ENCODE peak calls at places on chromosome 16, in four cellular contexts. One of them, this sample, is unnamed.

GRCh38 chr16:53865492-53865863 is 161.5 kb downstream of the FTO start:
- DNase-seq in stomach: no peak
- DNase-seq in MG63: no peak
- DNase-seq in coronary artery: no peak
- DNase-seq in this sample: peak

GRCh38 chr16:87800497-87800896 is 34.7 kb upstream of the KLHDC4 start:
- DNase-seq in stomach: no peak
- DNase-seq in MG63: no peak
- DNase-seq in coronary artery: no peak
- DNase-seq in this sample: no peak

GRCh38 chr16:27195941-27196595 is 7.3 kb upstream of the KDM8 start:
- DNase-seq in MG63: no peak
- DNase-seq in coronary artery: no peak
- DNase-seq in stomach: no peak
- DNase-seq in this sample: no peak

GRCh38 chr16:89686520-89687091 is at the start of gene CDK10:
- DNase-seq in MG63: peak
- DNase-seq in coronary artery: peak
- DNase-seq in stomach: peak
- DNase-seq in this sample: peak

GRCh38 chr16:12214509-12214908 is 238.0 kb downstream of the SNX29 start:
- DNase-seq in coronary artery: no peak
- DNase-seq in stomach: no peak
- DNase-seq in MG63: no peak
- DNase-seq in this sample: no peak

GRCh38 chr16:15879255-15879804 is 9.1 kb downstream of the CEP20 start:
- DNase-seq in stomach: no peak
- DNase-seq in coronary artery: no peak
- DNase-seq in MG63: peak
- DNase-seq in this sample: no peak

GRCh38 chr16:57167951-57168350 is 17.9 kb downstream of the PSME3IP1 start:
- DNase-seq in MG63: no peak
- DNase-seq in stomach: no peak
- DNase-seq in coronary artery: no peak
- DNase-seq in this sample: peak

GRCh38 chr16:49986351-49987124 is 38.5 kb upstream of the CNEP1R1 start:
- DNase-seq in coronary artery: no peak
- DNase-seq in MG63: peak
- DNase-seq in stomach: peak
- DNase-seq in this sample: no peak

GRCh38 chr16:15658149-15658548 is 8.1 kb downstream of the NDE1 start:
- DNase-seq in stomach: no peak
- DNase-seq in MG63: no peak
- DNase-seq in coronary artery: no peak
- DNase-seq in this sample: peak

GRCh38 chr16:50683689-50684374 is 2.7 kb upstream of the SNX20 start:
- DNase-seq in coronary artery: no peak
- DNase-seq in stomach: peak
- DNase-seq in MG63: no peak
- DNase-seq in this sample: peak

GRCh38 chr16:88569614-88569984 is 604 bp upstream of the ZC3H18 start:
- DNase-seq in coronary artery: no peak
- DNase-seq in stomach: no peak
- DNase-seq in MG63: no peak
- DNase-seq in this sample: no peak

GRCh38 chr16:17205279-17206139 is 265.3 kb downstream of the XYLT1 start:
- DNase-seq in coronary artery: no peak
- DNase-seq in MG63: peak
- DNase-seq in stomach: peak
- DNase-seq in this sample: no peak

GRCh38 chr16:4477966-4478365 is 1.8 kb downstream of the HMOX2 start:
- DNase-seq in MG63: peak
- DNase-seq in coronary artery: no peak
- DNase-seq in stomach: no peak
- DNase-seq in this sample: no peak

GRCh38 chr16:3480901-3481695 is 14.2 kb downstream of the C16orf90 start:
- DNase-seq in coronary artery: no peak
- DNase-seq in stomach: no peak
- DNase-seq in MG63: no peak
- DNase-seq in this sample: no peak

GRCh38 chr16:1180772-1181714 is 28.1 kb downstream of the CACNA1H start:
- DNase-seq in stomach: no peak
- DNase-seq in coronary artery: peak
- DNase-seq in MG63: no peak
- DNase-seq in this sample: no peak

GRCh38 chr16:50539053-50539615 is 9.1 kb upstream of the NKD1 start:
- DNase-seq in MG63: no peak
- DNase-seq in stomach: no peak
- DNase-seq in coronary artery: peak
- DNase-seq in this sample: no peak

GRCh38 chr16:86676216-86676800 is 98.0 kb downstream of the FOXL1 start:
- DNase-seq in coronary artery: no peak
- DNase-seq in stomach: no peak
- DNase-seq in MG63: peak
- DNase-seq in this sample: no peak

GRCh38 chr16:79677799-79678525 is 77.4 kb upstream of the MAF start:
- DNase-seq in stomach: no peak
- DNase-seq in MG63: peak
- DNase-seq in coronary artery: no peak
- DNase-seq in this sample: no peak

DNA sequence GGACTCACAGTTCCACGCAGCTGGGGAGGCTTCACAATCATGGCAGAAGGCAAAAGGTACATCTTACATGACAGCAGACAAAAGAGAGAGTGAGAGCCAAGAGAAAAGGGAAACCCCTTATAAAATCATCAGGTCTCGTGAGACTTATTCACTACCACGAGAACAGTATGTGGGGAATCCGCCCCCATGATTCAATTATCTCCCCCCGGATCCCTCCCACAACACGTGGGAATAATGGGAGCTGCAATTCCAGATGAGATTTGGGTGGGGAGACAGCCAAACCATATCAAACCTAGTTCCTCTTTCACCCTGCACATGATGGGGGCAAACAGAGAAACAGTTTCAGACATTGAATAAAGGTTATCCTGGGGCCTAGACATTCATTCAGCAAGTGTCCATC is 32.2 kb upstream of the IRX6 start:
- DNase-seq in stomach: no peak
- DNase-seq in coronary artery: no peak
- DNase-seq in MG63: no peak
- DNase-seq in this sample: no peak
- H3K4me3 ChIP-seq in stomach: no peak
- H3K4me3 ChIP-seq in coronary artery: no peak
- H3K4me3 ChIP-seq in MG63: no peak
- H3K4me3 ChIP-seq in this sample: no peak

GRCh38 chr16:85321856-85322271 is 209.6 kb upstream of the CIBAR2 start:
- DNase-seq in MG63: peak
- DNase-seq in stomach: peak
- DNase-seq in coronary artery: peak
- DNase-seq in this sample: no peak
- H3K4me3 ChIP-seq in MG63: no peak
- H3K4me3 ChIP-seq in stomach: no peak
- H3K4me3 ChIP-seq in coronary artery: peak
- H3K4me3 ChIP-seq in this sample: no peak

GRCh38 chr16:67177743-67178699 is 5.7 kb downstream of the MATCAP1 start:
- DNase-seq in coronary artery: no peak
- DNase-seq in stomach: peak
- DNase-seq in MG63: no peak
- DNase-seq in this sample: peak
- H3K4me3 ChIP-seq in coronary artery: peak
- H3K4me3 ChIP-seq in stomach: peak
- H3K4me3 ChIP-seq in MG63: no peak
- H3K4me3 ChIP-seq in this sample: no peak

GRCh38 chr16:21235199-21235585 is 1.7 kb downstream of the ANKS4B start:
- DNase-seq in MG63: no peak
- DNase-seq in coronary artery: no peak
- DNase-seq in stomach: no peak
- DNase-seq in this sample: no peak
- H3K4me3 ChIP-seq in MG63: no peak
- H3K4me3 ChIP-seq in coronary artery: no peak
- H3K4me3 ChIP-seq in stomach: no peak
- H3K4me3 ChIP-seq in this sample: no peak

This sample was measured in GM12865.